ENCODE peak calls at places on chromosomes 13 and 19, in eight cellular contexts. U, G, M, E, H, Y, D and W are unnamed samples.

GRCh38 chr13:79772811-79773210 is 291.9 kb downstream of the NDFIP2 start:
- DNase-seq in U (no peak), G (no peak), M (no peak), E (no peak), H (no peak), Y (no peak), D (no peak), W (no peak)

GRCh38 chr13:110392510-110393233 is 85.6 kb downstream of the COL4A2 start:
- DNase-seq in U (no peak), G (no peak), M (no peak), E (no peak), H (no peak), Y (no peak), D (no peak), W (no peak)

GRCh38 chr19:34867631-34868030 is 59.1 kb upstream of the ZNF30 start:
- DNase-seq in U (no peak), G (no peak), M (no peak), E (no peak), H (no peak), Y (no peak), D (no peak), W (no peak)

GRCh38 chr13:72983085-72983768 is 75.6 kb upstream of the KLF5 start:
- DNase-seq in U (peak; percentile 69), G (no peak), M (no peak), E (no peak), H (no peak), Y (no peak), D (no peak), W (peak; percentile 42)

GRCh38 chr19:5627395-5627904 is 4.6 kb downstream of the SAFB start:
- DNase-seq in U (peak; percentile 41), G (peak; percentile 79), M (no peak), E (peak; percentile 33), H (peak; percentile 4), Y (peak; percentile 70), D (no peak), W (no peak)

GRCh38 chr19:2765376-2765775 is 17.7 kb downstream of the SGTA start:
- DNase-seq in U (no peak), G (no peak), M (no peak), E (no peak), H (no peak), Y (no peak), D (no peak), W (no peak)

GRCh38 chr13:31968473-31968872 is 63.1 kb upstream of the FRY start:
- DNase-seq in U (peak; percentile 69), G (no peak), M (no peak), E (no peak), H (no peak), Y (no peak), D (no peak), W (no peak)

GRCh38 chr19:1259873-1260748 is 9.0 kb upstream of the CIRBP start:
- DNase-seq in U (peak; percentile 67), G (no peak), M (no peak), E (peak; percentile 31), H (no peak), Y (peak; percentile 65), D (no peak), W (peak; percentile 68)

GRCh38 chr13:19632915-19633339 is 532 bp upstream of the MPHOSPH8 start:
- DNase-seq in U (no peak), G (no peak), M (peak; percentile 69), E (no peak), H (no peak), Y (no peak), D (no peak), W (peak; percentile 55)

GRCh38 chr13:113582841-113583631 is 1.5 kb upstream of the TFDP1 start:
- DNase-seq in U (no peak), G (peak; percentile 16), M (no peak), E (no peak), H (no peak), Y (no peak), D (no peak), W (no peak)

GRCh38 chr13:60679928-60680693 is 283.1 kb downstream of the TDRD3 start:
- DNase-seq in U (no peak), G (no peak), M (no peak), E (no peak), H (no peak), Y (no peak), D (no peak), W (no peak)

GRCh38 chr19:48490980-48491792 is 20.4 kb downstream of the LMTK3 start:
- DNase-seq in U (peak; percentile 74), G (peak; percentile 43), M (no peak), E (no peak), H (no peak), Y (peak; percentile 97), D (no peak), W (no peak)

GRCh38 chr19:23817519-23817918 is 58.8 kb upstream of the ZNF681 start:
- DNase-seq in U (peak; percentile 57), G (no peak), M (no peak), E (no peak), H (no peak), Y (peak; percentile 24), D (peak; percentile 47), W (peak; percentile 25)

GRCh38 chr13:45362939-45363338 is 22.0 kb upstream of the TPT1 start:
- DNase-seq in U (no peak), G (no peak), M (no peak), E (no peak), H (no peak), Y (no peak), D (peak; percentile 40), W (no peak)

GRCh38 chr13:48505597-48506091 is 27.2 kb downstream of the RCBTB2 start:
- DNase-seq in U (peak; percentile 43), G (no peak), M (no peak), E (no peak), H (no peak), Y (peak; percentile 49), D (no peak), W (peak; percentile 30)

GRCh38 chr13:37681295-37682032 is 82.9 kb upstream of the POSTN start:
- DNase-seq in U (no peak), G (no peak), M (no peak), E (no peak), H (no peak), Y (no peak), D (no peak), W (no peak)

GRCh38 chr19:41478171-41478570 is 35.2 kb downstream of the ERICH4 start:
- DNase-seq in U (no peak), G (no peak), M (no peak), E (no peak), H (no peak), Y (no peak), D (no peak), W (no peak)

GRCh38 chr13:110616103-110617101 is 1.1 kb downstream of the NAXD start:
- DNase-seq in U (peak; percentile 75), G (peak; percentile 72), M (no peak), E (no peak), H (no peak), Y (peak; percentile 80), D (no peak), W (peak; percentile 77)

GRCh38 chr19:28472843-28473242 is 740.1 kb downstream of the UQCRFS1 start:
- DNase-seq in U (peak; percentile 45), G (no peak), M (no peak), E (no peak), H (no peak), Y (no peak), D (no peak), W (no peak)

GRCh38 chr13:80706164-80706471 is 365.2 kb upstream of the SPRY2 start:
- DNase-seq in U (no peak), G (no peak), M (no peak), E (no peak), H (no peak), Y (no peak), D (no peak), W (no peak)

GRCh38 chr19:50046649-50047503 is 21.1 kb downstream of the ZNF473 start:
- DNase-seq in U (peak; percentile 21), G (peak; percentile 65), M (peak; percentile 4), E (peak; percentile 62), H (peak; percentile 76), Y (no peak), D (peak; percentile 33), W (no peak)

GRCh38 chr19:33282036-33282686 is 20.2 kb downstream of the CEBPA start:
- DNase-seq in U (no peak), G (no peak), M (no peak), E (no peak), H (no peak), Y (no peak), D (no peak), W (no peak)

GRCh38 chr13:32731576-32731975 is 145.3 kb downstream of the PDS5B start:
- DNase-seq in U (no peak), G (no peak), M (no peak), E (no peak), H (no peak), Y (no peak), D (no peak), W (peak; percentile 67)

GRCh38 chr13:67549331-67549730 is 319.2 kb upstream of the PCDH9 start:
- DNase-seq in U (peak; percentile 42), G (no peak), M (no peak), E (no peak), H (no peak), Y (no peak), D (no peak), W (peak; percentile 3)

GRCh38 chr19:6723108-6723618 is 2.7 kb upstream of the C3 start:
- DNase-seq in U (peak; percentile 58), G (peak; percentile 79), M (no peak), E (no peak), H (no peak), Y (no peak), D (no peak), W (peak; percentile 36)

GRCh38 chr19:6030214-6030507 is 52.2 kb upstream of the RANBP3 start:
- DNase-seq in U (peak; percentile 39), G (no peak), M (no peak), E (no peak), H (no peak), Y (no peak), D (no peak), W (peak; percentile 76)

GRCh38 chr19:49513746-49514118 is 1.3 kb downstream of the FCGRT start:
- DNase-seq in U (no peak), G (no peak), M (no peak), E (no peak), H (no peak), Y (no peak), D (no peak), W (no peak)

GRCh38 chr19:10419200-10419645 is 1.1 kb upstream of the PDE4A start:
- DNase-seq in U (no peak), G (peak; percentile 62), M (no peak), E (no peak), H (peak; percentile 58), Y (no peak), D (no peak), W (no peak)

GRCh38 chr13:41611385-41611784 is 154.0 kb downstream of the RGCC start:
- DNase-seq in U (no peak), G (no peak), M (no peak), E (no peak), H (no peak), Y (no peak), D (no peak), W (no peak)

GRCh38 chr19:47228937-47229673 is 1.9 kb downstream of the BBC3 start:
- DNase-seq in U (peak; percentile 23), G (no peak), M (no peak), E (no peak), H (peak; percentile 12), Y (no peak), D (no peak), W (no peak)

GRCh38 chr19:13521066-13521465 is 14.8 kb upstream of the CACNA1A start:
- DNase-seq in U (no peak), G (no peak), M (no peak), E (no peak), H (no peak), Y (no peak), D (no peak), W (no peak)

GRCh38 chr13:98534821-98535220 is 42.1 kb downstream of the STK24 start:
- DNase-seq in U (no peak), G (no peak), M (no peak), E (no peak), H (no peak), Y (no peak), D (no peak), W (peak; percentile 35)

GRCh38 chr19:39949026-39949747 is 14.8 kb upstream of the FCGBP start:
- DNase-seq in U (no peak), G (no peak), M (no peak), E (no peak), H (no peak), Y (no peak), D (no peak), W (no peak)

GRCh38 chr13:53758946-53759345 is 730.3 kb downstream of the OLFM4 start:
- DNase-seq in U (no peak), G (no peak), M (no peak), E (no peak), H (no peak), Y (no peak), D (no peak), W (no peak)